ENCODE peak calls at places on chromosome 15, in eight cellular contexts. B, M, J, U, R, P, Q and E are unnamed samples.

GRCh38 chr15:39471791-39472190 is 109.1 kb upstream of the THBS1 start:
- DNase-seq in R (no peak), M (no peak), B (no peak), Q (no peak), J (no peak), P (no peak), U (no peak), E (no peak)

GRCh38 chr15:58522391-58522790 is 90.6 kb downstream of the LIPC start:
- DNase-seq in B (no peak), R (no peak), M (no peak), Q (no peak), U (no peak), J (no peak), P (no peak), E (no peak)

GRCh38 chr15:78481917-78482316 is 25.5 kb upstream of the HYKK start:
- DNase-seq in P (no peak), U (no peak), M (no peak), Q (no peak), R (no peak), J (no peak), B (no peak), E (no peak)

GRCh38 chr15:48641416-48641815 is 4.1 kb downstream of the FBN1 start:
- DNase-seq in B (no peak), J (peak), R (no peak), P (peak), Q (no peak), U (no peak), M (no peak), E (no peak)

GRCh38 chr15:58495836-58496501 is 64.2 kb downstream of the LIPC start:
- DNase-seq in P (no peak), R (no peak), U (no peak), Q (no peak), J (no peak), B (no peak), M (no peak), E (no peak)

GRCh38 chr15:100032358-100033080 is 299.3 kb upstream of the LYSMD4 start:
- DNase-seq in Q (no peak), P (peak), U (no peak), R (peak), J (no peak), B (no peak), M (peak), E (no peak)

GRCh38 chr15:71485094-71485693 is 325.2 kb upstream of the NR2E3 start:
- DNase-seq in P (peak), U (no peak), M (no peak), J (peak), R (no peak), B (no peak), Q (no peak), E (no peak)

GRCh38 chr15:44662478-44663409 is 718 bp downstream of the SPG11 start:
- DNase-seq in P (peak), B (peak), R (peak), U (peak), J (peak), M (no peak), Q (peak), E (no peak)

GRCh38 chr15:93037341-93038063 is 51.5 kb downstream of the RGMA start:
- DNase-seq in B (peak), J (peak), M (no peak), P (peak), U (no peak), Q (no peak), R (peak), E (peak)

GRCh38 chr15:85333132-85333831 is 47.1 kb upstream of the AKAP13 start:
- DNase-seq in P (peak), Q (no peak), R (peak), U (no peak), M (peak), J (no peak), B (no peak), E (peak)

GRCh38 chr15:71276355-71276665 is 161.0 kb downstream of the THSD4 start:
- DNase-seq in M (no peak), R (no peak), B (no peak), P (no peak), J (no peak), U (no peak), Q (no peak), E (no peak)

GRCh38 chr15:39748276-39748675 is 34.4 kb downstream of the FSIP1 start:
- DNase-seq in B (no peak), R (no peak), P (no peak), J (no peak), U (no peak), Q (no peak), M (no peak), E (no peak)

GRCh38 chr15:58438956-58439355 is 7.2 kb downstream of the LIPC start:
- DNase-seq in Q (peak), M (peak), R (peak), J (peak), B (no peak), P (peak), U (no peak), E (no peak)

GRCh38 chr15:98484914-98485313 is 163.4 kb upstream of the IGF1R start:
- DNase-seq in J (no peak), U (no peak), P (no peak), Q (no peak), M (no peak), R (no peak), B (no peak), E (no peak)

GRCh38 chr15:38768970-38769369 is 204.4 kb upstream of the RASGRP1 start:
- DNase-seq in M (no peak), B (no peak), P (peak), Q (no peak), J (peak), R (peak), U (no peak), E (no peak)

GRCh38 chr15:91522609-91523332 is 330.7 kb upstream of the SLCO3A1 start:
- DNase-seq in R (no peak), M (no peak), Q (no peak), J (no peak), P (peak), U (no peak), B (no peak), E (no peak)

GRCh38 chr15:54307252-54307902 is 329.1 kb downstream of the UNC13C start:
- DNase-seq in U (no peak), M (no peak), P (no peak), B (no peak), Q (no peak), R (no peak), J (no peak), E (no peak)

GRCh38 chr15:49492834-49493233 is 69.8 kb downstream of the FGF7 start:
- DNase-seq in P (no peak), Q (no peak), R (no peak), J (no peak), B (no peak), M (peak), U (no peak), E (no peak)

GRCh38 chr15:41006479-41006878 is 53.2 kb downstream of the CHAC1 start:
- DNase-seq in M (no peak), J (no peak), U (no peak), Q (no peak), P (no peak), R (no peak), B (no peak), E (no peak)

GRCh38 chr15:25741253-25741575 is 121.9 kb downstream of the ATP10A start:
- DNase-seq in J (no peak), M (no peak), P (no peak), B (no peak), Q (no peak), R (no peak), U (no peak), E (no peak)

GRCh38 chr15:25738171-25738792 is 124.8 kb downstream of the ATP10A start:
- DNase-seq in M (no peak), P (no peak), R (no peak), Q (no peak), B (no peak), J (no peak), U (no peak), E (no peak)

GRCh38 chr15:25740438-25741252 is 122.5 kb downstream of the ATP10A start:
- DNase-seq in R (no peak), P (no peak), J (no peak), Q (no peak), U (no peak), B (no peak), M (no peak), E (no peak)

GRCh38 chr15:25742008-25742407 is 121.1 kb downstream of the ATP10A start:
- DNase-seq in Q (no peak), B (no peak), P (no peak), U (no peak), M (no peak), R (no peak), J (no peak), E (no peak)

DNA sequence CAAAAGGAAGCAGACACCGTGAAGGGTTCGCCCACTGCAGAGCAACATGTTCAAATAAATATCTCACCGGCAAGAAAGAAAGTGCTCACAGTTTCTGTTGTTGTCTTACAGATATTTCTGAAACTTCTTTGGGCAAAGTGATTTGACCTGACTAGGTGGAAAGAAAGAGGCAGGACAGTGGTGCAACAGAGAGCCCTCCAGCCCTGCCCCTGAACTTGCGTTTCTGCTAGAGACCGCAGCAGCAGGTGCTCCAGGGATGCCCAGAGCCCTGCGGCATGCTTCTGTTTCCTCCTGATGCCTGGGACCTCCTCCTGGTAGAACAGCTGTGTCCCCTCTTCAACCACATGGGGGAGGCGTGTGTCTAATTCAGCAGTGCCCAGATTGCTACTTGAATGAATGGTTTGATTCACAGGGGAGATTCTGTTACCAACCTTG is 123.4 kb downstream of the ATP10A start:
- DNase-seq in Q (no peak), U (no peak), P (peak), M (no peak), B (no peak), J (peak), R (peak), E (peak)
- TF ChIP-seq CTCF in Q (peak), U (peak), P (peak), M (peak), B (no peak), J (peak), R (peak), E (peak)

DNA sequence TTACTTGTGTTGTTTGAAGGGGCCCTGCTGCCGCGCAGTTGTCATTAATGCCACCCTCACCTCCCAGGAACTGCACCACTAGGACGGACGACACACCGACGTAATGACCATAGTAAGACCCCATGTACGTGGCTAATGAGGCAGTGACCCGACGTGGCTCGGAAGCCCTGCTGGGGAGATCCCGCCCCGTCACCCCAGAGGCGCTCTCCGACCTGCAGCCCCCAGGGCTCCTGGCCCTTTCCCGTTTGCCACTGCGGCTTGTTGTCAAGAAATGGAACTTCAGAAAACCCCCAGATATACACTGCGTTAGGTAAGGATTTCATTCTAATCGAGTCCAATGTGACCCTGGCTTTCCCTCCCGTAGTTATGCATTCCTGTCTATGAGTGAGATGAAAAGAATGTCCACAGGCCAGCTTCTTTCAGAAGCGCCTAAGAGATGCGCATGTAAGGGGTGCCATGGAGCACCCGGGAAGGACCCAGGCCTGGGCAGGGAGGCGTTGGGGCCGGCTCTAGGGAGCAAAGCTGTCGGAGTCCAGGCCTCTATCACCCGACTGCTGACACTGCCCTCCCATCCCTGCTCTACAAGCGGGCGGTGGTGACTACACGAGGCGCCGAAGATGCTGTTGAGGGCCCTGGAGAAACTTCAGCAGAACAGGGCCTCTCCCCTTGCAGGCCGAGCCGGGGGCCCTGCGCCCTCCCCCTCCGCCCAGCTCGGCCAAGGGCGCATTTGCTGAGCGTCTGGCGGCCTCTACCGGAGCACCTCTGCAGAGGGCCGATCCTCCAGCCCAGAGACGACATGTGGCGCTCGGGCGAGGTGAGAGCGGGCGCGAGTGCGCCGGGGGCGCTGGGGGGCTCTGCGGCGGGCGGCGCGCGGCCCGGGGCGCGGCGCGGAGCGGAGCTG is at the start of gene GABRA5:
- DNase-seq in P (peak), U (no peak), R (peak), M (no peak), B (no peak), Q (no peak), J (peak), E (no peak)
- H3K4me3 ChIP-seq in P (peak), U (peak), R (peak), M (no peak), B (no peak), Q (no peak), J (peak), E (peak)

GRCh38 chr15:79769933-79770332 is 126.9 kb downstream of the MTHFS start:
- DNase-seq in R (no peak), U (no peak), J (no peak), B (no peak), P (no peak), Q (no peak), M (no peak), E (no peak)

DNA sequence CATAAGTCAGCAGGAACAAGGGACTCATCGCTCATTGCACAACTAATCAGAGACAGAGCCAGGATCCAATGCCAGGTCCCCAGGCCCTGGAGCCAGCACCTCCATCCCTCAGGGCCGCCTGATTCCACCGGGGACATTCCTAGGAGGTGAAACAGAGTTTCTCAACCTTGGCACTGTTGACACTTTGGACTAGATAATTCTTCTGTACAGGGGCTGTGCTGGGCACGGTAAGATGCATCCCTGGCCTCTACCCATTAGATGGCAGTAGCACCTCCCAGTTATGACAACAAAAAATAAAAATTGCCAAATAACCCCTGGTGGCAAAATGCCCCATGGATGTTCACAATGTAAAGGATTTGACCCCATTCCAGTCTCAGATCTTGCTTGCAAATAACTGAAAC is 127.7 kb downstream of the MTHFS start:
- DNase-seq in B (no peak), P (no peak), Q (peak), U (no peak), R (peak), J (peak), M (no peak), E (no peak)
- TF ChIP-seq CTCF in B (no peak), P (peak), Q (peak), U (no peak), R (peak), J (peak), M (peak), E (peak)

GRCh38 chr15:63801171-63801570 is 32.6 kb downstream of the HERC1 start:
- DNase-seq in U (no peak), M (no peak), J (no peak), R (no peak), P (no peak), B (no peak), Q (no peak), E (no peak)

GRCh38 chr15:63800739-63801138 is 33.0 kb downstream of the HERC1 start:
- DNase-seq in B (no peak), U (no peak), M (no peak), Q (no peak), R (no peak), J (no peak), P (no peak), E (no peak)

GRCh38 chr15:63797901-63798300 is 35.8 kb downstream of the HERC1 start:
- DNase-seq in P (no peak), B (no peak), Q (no peak), U (no peak), J (no peak), R (no peak), M (no peak), E (no peak)

GRCh38 chr15:63801910-63802309 is 31.8 kb downstream of the HERC1 start:
- DNase-seq in U (no peak), M (no peak), B (no peak), J (no peak), P (no peak), Q (no peak), R (no peak), E (no peak)

DNA sequence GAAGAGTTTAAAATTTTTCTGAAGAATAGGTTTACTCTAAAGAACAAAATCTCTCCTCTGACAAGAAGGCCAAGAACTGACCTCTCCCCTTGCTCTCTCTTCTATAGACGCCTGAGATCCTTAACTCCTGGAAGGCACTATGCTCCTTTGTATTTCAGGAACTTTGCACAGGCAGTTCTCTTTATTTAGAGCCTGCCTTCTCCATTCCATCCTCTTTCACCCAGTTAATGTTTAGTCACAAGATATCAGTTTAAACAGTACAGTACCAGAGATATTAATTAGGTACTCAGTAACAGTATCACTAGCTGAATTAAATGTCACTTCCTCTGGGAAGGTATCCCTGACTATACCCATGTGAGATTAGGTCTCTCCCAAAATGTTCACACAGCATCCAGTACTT is 33.5 kb downstream of the HERC1 start:
- DNase-seq in J (no peak), M (no peak), B (no peak), R (no peak), U (no peak), Q (peak), P (no peak), E (no peak)
- H3K4me3 ChIP-seq in J (no peak), M (no peak), B (no peak), R (no peak), U (no peak), Q (no peak), P (no peak), E (no peak)

DNA sequence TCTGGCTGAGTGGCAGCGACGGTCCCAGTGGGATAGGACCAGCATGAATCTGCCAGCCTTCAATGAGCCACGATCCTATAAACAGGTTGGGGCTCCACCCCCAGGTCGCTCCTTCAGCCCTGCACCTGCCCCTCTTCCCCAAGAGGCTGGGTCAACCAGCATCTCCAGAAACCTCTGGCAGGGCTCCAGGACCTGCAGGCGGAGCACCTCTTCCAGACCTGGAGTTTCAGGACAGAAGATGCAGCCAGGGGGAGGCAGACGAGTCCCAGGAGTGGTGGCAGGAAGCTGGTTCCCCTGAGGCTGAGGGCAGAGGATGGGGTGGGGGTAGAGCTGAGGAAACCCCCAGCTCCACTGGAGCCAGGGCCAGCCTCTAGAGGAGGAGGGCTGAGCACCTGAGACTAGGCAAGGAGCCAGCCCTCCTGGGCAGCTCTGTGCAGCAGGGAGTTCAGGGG is at the start of gene PLA2G4D:
- DNase-seq in U (no peak), P (no peak), J (no peak), B (no peak), M (no peak), Q (no peak), R (no peak), E (no peak)
- TF ChIP-seq CTCF in U (no peak), P (no peak), J (peak), B (no peak), M (no peak), Q (peak), R (no peak), E (no peak)

DNA sequence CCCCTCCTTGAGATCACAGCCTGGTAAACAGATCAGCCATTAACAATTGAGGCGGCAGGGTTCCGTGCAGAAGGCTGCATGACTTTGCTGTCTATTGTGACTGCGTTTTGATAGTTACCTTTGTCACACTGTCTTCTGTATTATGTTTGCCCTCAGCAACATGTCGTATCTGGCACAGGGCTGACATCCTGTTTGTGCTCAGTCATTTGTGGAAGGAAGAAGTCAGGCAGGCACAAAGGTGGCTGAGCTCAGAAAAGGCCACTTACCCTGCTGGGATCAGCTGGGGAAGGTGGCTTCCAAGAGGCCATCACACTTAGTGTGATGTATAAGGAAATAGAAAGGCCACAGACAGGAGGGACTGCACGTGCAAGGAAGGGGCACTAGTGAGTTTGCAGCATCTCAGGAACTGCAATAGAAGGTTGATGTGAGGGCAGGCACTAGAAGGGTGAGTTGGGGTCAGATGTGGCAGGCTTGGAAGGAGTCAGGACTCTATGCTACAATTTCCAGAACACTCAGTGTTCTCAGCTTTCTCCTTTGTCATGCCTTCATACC is 13.4 kb downstream of the PML start:
- DNase-seq in P (no peak), M (no peak), U (no peak), B (no peak), Q (no peak), J (no peak), R (no peak), E (no peak)
- H3K4me3 ChIP-seq in P (no peak), M (no peak), U (no peak), B (no peak), Q (no peak), J (no peak), R (no peak), E (no peak)